ENCODE peak calls at places on chromosomes 1 and 21, in six cellular contexts. C is prostate gland, A is spleen, L is Panc1, V is transverse colon, J is mammary epithelial cell. N is an unnamed sample.

GRCh38 chr1:16289959-16290358 is 53.0 kb upstream of the CPLANE2 start:
- DNase-seq in V (no peak), C (no peak), J (no peak), L (no peak), A (no peak), N (no peak)

GRCh38 chr1:3093928-3094626 is 25.1 kb downstream of the PRDM16 start:
- DNase-seq in L (no peak), C (no peak), J (no peak), V (no peak), A (no peak), N (no peak)

GRCh38 chr1:225998560-225999226 is 450 bp downstream of the SDE2 start:
- DNase-seq in V (no peak), J (peak; percentile 18), L (no peak), C (no peak), A (no peak), N (no peak)

GRCh38 chr1:145987926-145988325 is 8.5 kb downstream of the TXNIP start:
- DNase-seq in L (no peak), A (no peak), J (no peak), C (no peak), V (no peak), N (no peak)

GRCh38 chr21:37356710-37357109 is 9.9 kb upstream of the DYRK1A start:
- DNase-seq in J (peak; percentile 53), A (no peak), L (no peak), V (no peak), C (no peak), N (no peak)

GRCh38 chr1:9066945-9067807 is 2.3 kb downstream of the SLC2A5 start:
- DNase-seq in V (peak; percentile 53), C (no peak), J (peak; percentile 86), L (peak; percentile 35), A (peak; percentile 73), N (peak; percentile 66)

GRCh38 chr1:43770111-43770510 is 62.8 kb downstream of the ST3GAL3 start:
- DNase-seq in A (no peak), V (no peak), C (no peak), L (no peak), J (no peak), N (no peak)

GRCh38 chr1:2210786-2211185 is 16.2 kb upstream of the FAAP20 start:
- DNase-seq in V (no peak), J (no peak), C (no peak), L (no peak), A (peak; percentile 78), N (no peak)

GRCh38 chr1:247681288-247681897 is 1.9 kb upstream of the OR13G1 start:
- DNase-seq in A (no peak), L (peak; percentile 46), C (peak; percentile 8), J (peak; percentile 41), V (peak; percentile 48), N (no peak)

GRCh38 chr21:14403681-14404318 is 20.9 kb upstream of the HSPA13 start:
- DNase-seq in L (no peak), V (no peak), J (peak; percentile 12), A (no peak), C (no peak), N (no peak)

GRCh38 chr1:228180271-228180987 is 14.8 kb downstream of the IBA57 start:
- DNase-seq in A (peak; percentile 12), J (no peak), L (no peak), V (no peak), C (no peak), N (no peak)

GRCh38 chr21:46667191-46667734 is 31.8 kb downstream of the PRMT2 start:
- DNase-seq in C (no peak), L (no peak), J (peak; percentile 49), A (no peak), V (no peak), N (no peak)

GRCh38 chr1:236619398-236619797 is 15.1 kb upstream of the HEATR1 start:
- DNase-seq in A (no peak), C (no peak), L (no peak), J (no peak), V (no peak), N (no peak)

GRCh38 chr1:240004086-240004749 is 87.5 kb upstream of the FMN2 start:
- DNase-seq in C (no peak), L (no peak), V (no peak), A (no peak), J (no peak), N (no peak)

GRCh38 chr1:167710836-167711235 is 10.9 kb upstream of the MPZL1 start:
- DNase-seq in J (no peak), L (no peak), C (no peak), V (no peak), A (no peak), N (no peak)

GRCh38 chr1:236009193-236009592 is 55.7 kb downstream of the NID1 start:
- DNase-seq in L (no peak), J (no peak), A (no peak), V (no peak), C (no peak), N (no peak)

GRCh38 chr1:227730630-227731151 is 4.4 kb downstream of the JMJD4 start:
- DNase-seq in V (no peak), J (no peak), C (no peak), L (no peak), A (no peak), N (no peak)

GRCh38 chr1:170586321-170586855 is 54.4 kb downstream of the GORAB start:
- DNase-seq in A (no peak), J (no peak), C (no peak), V (no peak), L (no peak), N (no peak)

GRCh38 chr1:228015276-228016180 is 8.7 kb downstream of the WNT3A start:
- DNase-seq in J (peak; percentile 32), V (no peak), L (no peak), C (no peak), A (peak; percentile 47), N (peak; percentile 1)

GRCh38 chr21:33032434-33033047 is 6.8 kb downstream of the OLIG2 start:
- DNase-seq in C (no peak), J (no peak), V (no peak), A (no peak), L (no peak), N (no peak)

GRCh38 chr1:85611856-85612255 is 31.3 kb downstream of the CCN1 start:
- DNase-seq in J (peak; percentile 96), A (no peak), V (no peak), L (peak; percentile 41), C (peak; percentile 9), N (peak; percentile 93)

GRCh38 chr1:27547220-27548116 is 56.5 kb downstream of the AHDC1 start:
- DNase-seq in J (no peak), L (no peak), C (no peak), V (no peak), A (no peak), N (no peak)
- TF ChIP-seq CTCF in J (no peak), L (no peak), C (no peak), V (no peak), A (no peak), N (peak; percentile 11)

GRCh38 chr1:92443893-92444292 is 42.8 kb downstream of the GFI1 start:
- DNase-seq in A (no peak), J (no peak), V (no peak), C (no peak), L (no peak), N (no peak)

GRCh38 chr1:92441316-92442311 is 45.1 kb downstream of the GFI1 start:
- DNase-seq in J (no peak), V (peak; percentile 68), L (no peak), A (no peak), C (peak; percentile 7), N (no peak)

GRCh38 chr1:92444351-92444750 is 42.4 kb downstream of the GFI1 start:
- DNase-seq in V (no peak), A (no peak), C (no peak), J (no peak), L (no peak), N (no peak)

GRCh38 chr1:92439291-92439690 is 47.4 kb downstream of the GFI1 start:
- DNase-seq in L (no peak), A (no peak), J (no peak), C (no peak), V (no peak), N (no peak)

DNA sequence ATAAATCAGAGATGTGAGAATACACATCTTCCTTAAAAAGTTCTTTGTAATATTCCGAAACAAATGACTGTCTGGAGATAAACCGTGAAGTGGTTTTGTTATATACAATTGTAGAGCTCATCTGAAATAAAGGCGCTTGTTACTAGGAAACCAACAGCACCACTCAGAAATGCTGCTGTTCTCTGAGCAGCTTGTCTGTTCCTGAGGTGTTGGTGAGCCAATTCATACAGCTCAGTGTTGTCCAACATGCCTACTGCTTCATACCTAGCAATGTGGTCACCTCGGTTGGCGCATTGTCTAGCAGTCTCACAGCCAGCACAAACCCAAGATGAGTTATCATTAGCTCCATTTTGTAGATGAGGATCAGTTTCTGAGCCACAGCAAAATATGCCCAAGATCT is 44.4 kb downstream of the GFI1 start:
- DNase-seq in C (no peak), J (no peak), V (no peak), A (no peak), L (no peak), N (no peak)
- H3K4me3 ChIP-seq in C (no peak overlapping the region), J (no peak overlapping the region), V (no peak overlapping the region), A (no peak overlapping the region), L (no peak overlapping the region), N (no peak overlapping the region)

DNA sequence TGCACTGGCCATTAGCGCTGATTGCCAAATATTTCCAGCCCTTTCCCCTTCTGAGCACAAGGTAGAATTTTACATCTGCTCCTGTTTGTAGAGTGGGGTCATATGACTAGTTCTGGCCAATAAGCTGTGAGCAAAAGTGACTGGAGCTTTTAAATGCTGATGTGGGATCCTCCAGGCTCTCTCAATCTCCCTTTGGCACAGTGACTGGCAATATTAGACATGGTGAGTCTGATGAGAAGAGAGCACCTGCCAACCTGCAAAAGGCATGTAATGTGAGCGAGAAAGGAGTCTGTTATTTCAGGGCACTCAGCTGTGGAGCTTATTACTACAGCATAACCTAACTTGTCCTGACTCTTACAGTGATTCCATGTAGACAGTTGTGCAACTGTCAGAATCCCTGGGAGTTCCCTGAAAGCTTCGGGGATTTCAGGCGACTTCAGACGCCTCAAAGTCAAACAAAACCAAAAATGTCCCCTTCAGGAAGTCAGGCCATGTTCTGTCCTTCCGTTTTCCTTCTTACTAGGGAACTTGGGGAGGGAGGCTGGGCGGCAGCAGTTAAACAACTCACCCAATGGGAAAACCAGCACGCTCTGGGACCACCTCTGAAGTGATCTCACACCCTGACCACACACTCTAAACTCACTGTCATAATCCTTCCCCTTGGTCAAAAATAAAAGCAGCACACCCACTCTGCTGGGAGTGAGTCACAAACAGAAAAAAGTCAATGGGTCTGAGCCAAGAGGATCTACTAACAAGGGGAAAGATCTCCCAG is 3.6 kb upstream of the RASSF5 start:
- DNase-seq in C (no peak), L (no peak), J (peak; percentile 97), A (peak; percentile 31), V (peak; percentile 16), N (peak; percentile 88)
- H3K36me3 ChIP-seq in C (no peaks in the 10 kb centered on the region), L (no peaks in the 10 kb centered on the region), J (no peaks in the 10 kb centered on the region), A (peaks cover 3% of the 10 kb centered on the region), V (no peaks in the 10 kb centered on the region), N (no peaks in the 10 kb centered on the region)

DNA sequence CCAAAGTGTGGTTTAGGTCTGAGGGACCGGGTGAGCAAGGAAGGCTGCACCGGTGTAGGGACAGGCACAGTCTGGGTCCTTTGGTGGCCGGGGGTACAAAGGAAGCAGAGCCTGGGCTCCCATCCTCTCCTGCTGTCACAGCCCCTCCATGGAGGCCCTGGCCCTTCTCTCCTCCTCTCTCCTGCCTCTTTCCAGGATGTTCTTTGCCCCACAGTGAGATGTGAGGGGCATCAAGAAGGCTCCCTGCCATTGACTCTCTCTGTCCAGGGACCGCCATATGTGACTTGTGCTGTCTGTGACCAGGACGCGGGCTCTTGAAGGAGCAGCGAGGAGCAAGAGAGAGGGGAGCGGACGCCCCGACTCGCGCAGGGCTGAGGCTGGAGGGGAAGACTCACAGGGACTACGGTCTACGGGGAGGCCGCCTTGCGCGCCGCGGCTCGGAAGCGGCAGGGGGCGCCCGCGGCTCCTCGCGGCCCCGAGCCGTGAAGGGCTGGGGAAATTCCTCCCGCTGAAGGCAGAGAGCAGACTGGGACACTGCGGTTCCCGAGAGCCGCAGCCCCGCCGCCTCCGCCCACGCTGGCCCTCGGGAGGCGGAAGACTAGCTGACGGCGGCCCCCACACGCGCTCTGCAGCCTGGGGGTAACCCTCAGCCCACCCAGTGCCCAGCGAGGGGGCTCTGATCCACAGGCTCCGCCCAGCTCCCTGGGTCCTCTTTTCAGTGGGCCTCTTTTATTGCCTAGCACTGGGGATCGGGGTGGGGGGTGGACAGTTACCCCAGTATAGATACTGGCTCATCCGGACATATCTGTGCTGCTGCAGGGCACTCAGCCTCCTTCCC is 40.8 kb downstream of the MAB21L3 start:
- DNase-seq in J (peak; percentile 73), L (no peak), V (peak; percentile 82), A (peak; percentile 93), C (peak; percentile 71), N (peak; percentile 9)
- TF ChIP-seq CTCF in J (peak; percentile 93), L (peak; percentile 90), V (peak; percentile 93), A (peak; percentile 95), C (peak; percentile 90), N (peak; percentile 69)

N was measured in BJ.